ENCODE peak calls at places on chromosomes 11 and 22, in seven cellular contexts. M is psoas muscle, B is PC-3, F is heart left ventricle, I is heart right ventricle, Y is uterus, S is mesenchymal stem cell. J is an unnamed sample. For H3K9me3, the result is how much of the 10 kb centered on the place peaks cover.

GRCh38 chr22:23152238-23153114 is 7.2 kb downstream of the RAB36 start:
- DNase-seq in M (no peak), Y (no peak), B (no peak), I (no peak), F (no peak), S (no peak), J (no peak)

GRCh38 chr11:34789196-34789834 is 126.9 kb downstream of the APIP start:
- DNase-seq in F (no peak), I (no peak), B (no peak), S (no peak), Y (no peak), M (no peak), J (peak)

GRCh38 chr11:41947392-41947791 is 487.9 kb upstream of the LRRC4C start:
- DNase-seq in M (no peak), S (no peak), Y (no peak), B (no peak), I (no peak), F (no peak), J (no peak)

GRCh38 chr22:16866167-16866566 is 41.0 kb upstream of the XKR3 start:
- DNase-seq in S (no peak), F (no peak), Y (no peak), I (no peak), M (no peak), B (no peak), J (no peak)

GRCh38 chr22:38203855-38204497 is 2.2 kb downstream of the MAFF start:
- DNase-seq in F (no peak), B (peak), M (no peak), Y (no peak), S (peak), I (no peak), J (no peak)

GRCh38 chr11:18203723-18204122 is 31.1 kb downstream of the MRGPRX4 start:
- DNase-seq in Y (no peak), S (peak), I (no peak), M (no peak), F (no peak), B (peak), J (no peak)

GRCh38 chr11:69005183-69005630 is 7.8 kb downstream of the MRGPRF start:
- DNase-seq in Y (peak), S (no peak), I (no peak), M (no peak), F (no peak), B (no peak), J (no peak)

GRCh38 chr11:129766858-129767604 is 48.6 kb upstream of the TMEM45B start:
- DNase-seq in F (no peak), I (no peak), B (peak), M (no peak), S (peak), Y (no peak), J (peak)

GRCh38 chr11:77249427-77249826 is 52.1 kb downstream of the GDPD4 start:
- DNase-seq in S (peak), Y (no peak), F (no peak), I (no peak), B (peak), M (no peak), J (no peak)

GRCh38 chr11:58575377-58576020 is at the start of gene LPXN:
- DNase-seq in B (peak), I (no peak), F (no peak), M (no peak), Y (no peak), S (peak), J (peak)

GRCh38 chr11:2779981-2780849 is 80.4 kb upstream of the KCNQ1OT1 start:
- DNase-seq in S (no peak), I (peak), B (no peak), F (peak), Y (peak), M (peak), J (no peak)

GRCh38 chr11:126282361-126282741 is 542 bp upstream of the TIRAP start:
- DNase-seq in F (peak), Y (peak), I (peak), S (peak), B (peak), M (peak), J (peak)

GRCh38 chr22:46001426-46002106 is 24.6 kb upstream of the WNT7B start:
- DNase-seq in M (no peak), S (no peak), B (no peak), I (no peak), Y (no peak), F (peak), J (no peak)

GRCh38 chr22:40346178-40347064 is at the start of gene ADSL:
- DNase-seq in M (peak), I (peak), B (peak), Y (peak), S (peak), F (peak), J (peak)

GRCh38 chr22:27799334-27800249 is 2.0 kb downstream of the MN1 start:
- DNase-seq in B (peak), M (peak), I (no peak), F (no peak), S (peak), Y (peak), J (no peak)

GRCh38 chr11:20113147-20113435 is 47.2 kb downstream of the DBX1 start:
- DNase-seq in B (no peak), M (no peak), F (no peak), S (no peak), Y (no peak), I (no peak), J (no peak)

GRCh38 chr11:70953720-70954119 is 298.7 kb downstream of the SHANK2 start:
- DNase-seq in S (no peak), Y (no peak), I (no peak), B (no peak), F (no peak), M (no peak), J (no peak)

GRCh38 chr11:47394322-47395224 is 13.8 kb upstream of the SLC39A13 start:
- DNase-seq in S (peak), F (peak), Y (no peak), M (peak), B (no peak), I (peak), J (no peak)

GRCh38 chr11:119350302-119350701 is 3.8 kb upstream of the MFRP start:
- DNase-seq in F (no peak), B (no peak), S (no peak), Y (no peak), I (no peak), M (no peak), J (no peak)

GRCh38 chr22:43891360-43892182 is at the start of gene PNPLA5:
- DNase-seq in M (no peak), B (no peak), S (no peak), F (no peak), I (no peak), Y (no peak), J (no peak)

GRCh38 chr11:92628401-92629292 is 340.8 kb upstream of the MTNR1B start:
- DNase-seq in F (no peak), B (no peak), Y (no peak), S (no peak), I (no peak), M (no peak), J (no peak)

GRCh38 chr11:124895471-124895971 is 2.1 kb downstream of the ROBO4 start:
- DNase-seq in B (no peak), S (no peak), F (no peak), M (no peak), Y (no peak), I (no peak), J (no peak)

GRCh38 chr22:17770180-17771077 is 3.8 kb downstream of the BID start:
- DNase-seq in I (no peak), M (no peak), Y (no peak), B (no peak), F (no peak), S (no peak), J (no peak)

GRCh38 chr11:78417175-78417887 is at the start of gene GAB2:
- DNase-seq in Y (no peak), M (no peak), B (peak), I (no peak), S (no peak), F (no peak), J (no peak)

GRCh38 chr11:46299425-46300067 is 22.1 kb downstream of the CREB3L1 start:
- DNase-seq in Y (no peak), I (no peak), S (peak), B (peak), M (no peak), F (no peak), J (no peak)

GRCh38 chr11:44607987-44608386 is 42.5 kb downstream of the CD82 start:
- DNase-seq in I (no peak), Y (no peak), F (no peak), M (no peak), S (peak), B (no peak), J (no peak)

GRCh38 chr11:12995211-12995610 is 13.9 kb upstream of the RASSF10 start:
- DNase-seq in Y (no peak), M (no peak), B (no peak), F (peak), S (no peak), I (peak), J (no peak)

GRCh38 chr11:59510917-59511589 is at the start of gene OR4D9:
- DNase-seq in I (no peak), Y (no peak), F (no peak), B (no peak), S (no peak), M (no peak), J (no peak)

GRCh38 chr11:127656266-127656879 is 655.8 kb upstream of the KIRREL3 start:
- DNase-seq in I (no peak), Y (no peak), M (no peak), F (no peak), S (no peak), B (no peak), J (no peak)

GRCh38 chr11:68150029-68150428 is 28.8 kb upstream of the CHKA start:
- DNase-seq in S (peak), I (no peak), Y (no peak), F (no peak), M (no peak), B (peak), J (peak)

GRCh38 chr11:9855579-9856260 is 191.8 kb downstream of the SWAP70 start:
- DNase-seq in F (no peak), B (peak), I (no peak), Y (no peak), S (peak), M (no peak), J (no peak)

GRCh38 chr22:37570661-37570976 is 9.3 kb downstream of the LGALS2 start:
- DNase-seq in B (no peak), F (no peak), S (no peak), M (no peak), I (no peak), Y (no peak), J (no peak)

GRCh38 chr22:45502215-45503070 is at the start of gene FBLN1:
- DNase-seq in Y (peak), M (peak), S (peak), B (peak), I (peak), F (peak), J (no peak)

GRCh38 chr22:31738566-31738965 is 11.4 kb downstream of the PRR14L start:
- DNase-seq in Y (no peak), F (no peak), I (no peak), B (no peak), S (no peak), M (no peak), J (no peak)

GRCh38 chr11:11296434-11296833 is 56.6 kb downstream of the CSNK2A3 start:
- DNase-seq in B (no peak), F (no peak), Y (no peak), I (no peak), M (no peak), S (no peak), J (no peak)

GRCh38 chr22:49549851-49550430 is 277.7 kb downstream of the BRD1 start:
- DNase-seq in Y (no peak), S (no peak), B (no peak), F (no peak), I (no peak), M (no peak), J (no peak)

GRCh38 chr22:49547751-49548239 is 279.9 kb downstream of the BRD1 start:
- DNase-seq in Y (no peak), M (no peak), B (no peak), S (no peak), F (no peak), I (no peak), J (no peak)

GRCh38 chr22:49546811-49547585 is 280.7 kb downstream of the BRD1 start:
- DNase-seq in F (no peak), M (no peak), Y (no peak), I (no peak), S (no peak), B (no peak), J (no peak)

GRCh38 chr22:49549256-49549655 is 278.4 kb downstream of the BRD1 start:
- DNase-seq in I (no peak), S (no peak), B (no peak), M (no peak), Y (no peak), F (no peak), J (no peak)

GRCh38 chr22:49548356-49549202 is 279.1 kb downstream of the BRD1 start:
- DNase-seq in S (no peak), M (no peak), Y (no peak), F (no peak), I (no peak), B (peak), J (no peak)
- H3K9me3 ChIP-seq in S (under half), M (under half), Y (under half), F (under half), I (under half), B (under half), J (under half)

GRCh38 chr11:134171951-134172350 is 51.8 kb downstream of the NCAPD3 start:
- DNase-seq in S (no peak), F (no peak), I (no peak), B (no peak), M (no peak), Y (no peak), J (no peak)
- H3K9me3 ChIP-seq in S (under half), F (under half), I (under half), B (under half), M (under half), Y (under half), J (under half)

DNA sequence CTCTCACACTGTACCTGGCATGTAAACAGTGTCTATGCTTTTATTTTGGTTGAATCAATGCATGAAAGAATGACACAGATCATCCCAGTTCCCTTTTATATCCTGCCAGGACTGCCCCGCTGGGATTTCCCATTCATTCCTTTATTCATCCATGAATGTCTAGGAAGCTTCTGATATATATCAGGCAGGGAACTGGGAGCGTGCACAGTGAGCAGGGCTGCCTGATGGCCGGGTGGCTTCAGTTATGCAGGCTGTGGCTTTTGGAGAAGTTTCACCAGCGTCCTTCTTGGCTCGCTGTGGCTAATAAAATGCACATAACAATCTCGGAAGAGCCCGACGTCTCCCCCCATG is 789.0 kb downstream of the TBC1D22A start:
- DNase-seq in M (no peak), F (no peak), B (no peak), S (no peak), Y (no peak), I (no peak), J (no peak)
- H3K9me3 ChIP-seq in M (under half), F (under half), B (under half), S (under half), Y (under half), I (under half), J (under half)

DNA sequence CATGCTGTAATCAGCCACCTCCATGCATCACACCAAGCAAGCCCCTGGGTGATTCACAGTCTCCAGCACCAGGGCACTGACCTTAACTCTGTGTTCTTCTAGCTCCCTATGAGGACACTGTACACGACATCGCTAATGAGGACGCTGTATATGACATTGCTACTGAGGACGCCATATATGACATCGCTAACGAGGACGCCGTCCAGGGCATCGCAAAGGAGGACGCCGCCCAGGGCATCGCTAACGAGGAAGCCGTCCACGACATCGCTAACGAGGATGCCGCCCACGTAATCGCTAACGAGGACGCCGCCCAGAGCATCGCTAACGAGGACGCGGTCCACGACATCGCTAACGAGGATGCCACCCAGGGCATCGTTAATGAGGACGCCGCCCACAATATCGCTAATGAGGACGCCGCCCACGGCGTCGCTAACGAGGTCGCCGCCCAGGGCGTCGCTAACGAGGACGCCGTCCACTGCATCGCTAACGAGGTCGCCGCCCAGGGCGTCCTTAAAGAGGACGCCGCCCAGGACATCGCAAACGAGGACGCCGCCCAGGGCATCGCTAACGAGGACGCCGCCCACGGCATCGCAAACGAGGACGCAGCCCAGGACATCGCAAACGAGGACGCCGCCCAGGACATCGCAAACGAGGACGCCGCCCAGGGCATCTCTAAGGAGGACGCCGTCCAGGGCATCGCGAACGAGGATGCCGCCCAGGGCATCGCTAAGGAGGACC is 34.5 kb upstream of the DGCR6L start:
- DNase-seq in Y (no peak), I (no peak), B (no peak), S (no peak), M (no peak), F (no peak), J (no peak)
- H3K9me3 ChIP-seq in Y (under half), I (under half), B (under half), S (under half), M (under half), F (under half), J (under half)

GRCh38 chr11:134527382-134528243 is 115.6 kb upstream of the B3GAT1 start:
- DNase-seq in B (no peak), S (no peak), Y (peak), F (no peak), I (peak), M (no peak), J (no peak)

GRCh38 chr11:134531331-134532135 is 119.5 kb upstream of the B3GAT1 start:
- DNase-seq in F (peak), M (no peak), I (peak), Y (peak), S (no peak), B (no peak), J (no peak)

GRCh38 chr11:134529212-134530096 is 117.4 kb upstream of the B3GAT1 start:
- DNase-seq in F (peak), I (peak), M (no peak), B (no peak), S (no peak), Y (peak), J (no peak)

GRCh38 chr11:134530826-134531225 is 118.8 kb upstream of the B3GAT1 start:
- DNase-seq in S (no peak), B (no peak), I (peak), Y (peak), F (no peak), M (no peak), J (no peak)

DNA sequence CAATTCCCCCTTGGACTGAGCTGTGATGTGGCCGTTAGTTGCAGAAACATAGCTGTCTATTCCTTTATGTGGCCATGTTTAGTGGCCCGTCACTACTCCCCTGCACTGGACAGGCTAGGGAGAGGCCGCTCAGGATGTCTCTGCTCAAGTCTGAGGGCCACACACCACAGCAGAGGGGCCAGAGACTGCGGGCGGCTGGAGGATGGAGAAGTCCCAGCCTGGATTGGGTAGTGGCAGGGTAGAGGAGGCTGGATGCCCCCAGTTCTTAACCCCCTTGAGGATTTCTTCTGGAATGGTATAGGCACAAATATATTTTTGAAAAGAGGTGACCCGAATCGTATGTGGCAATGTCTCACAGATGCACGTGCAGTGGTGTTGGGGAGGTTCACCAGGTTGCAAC is 116.4 kb upstream of the B3GAT1 start:
- DNase-seq in S (no peak), M (no peak), Y (no peak), F (peak), I (peak), B (no peak), J (no peak)
- H3K9me3 ChIP-seq in S (under half), M (under half), Y (under half), F (under half), I (under half), B (under half), J (under half)

GRCh38 chr22:47357086-47357485 is 594.6 kb downstream of the TBC1D22A start:
- DNase-seq in F (no peak), S (no peak), B (no peak), M (no peak), I (no peak), Y (no peak), J (no peak)
- H3K9me3 ChIP-seq in F (under half), S (under half), B (under half), M (under half), I (under half), Y (under half), J (under half)